ENCODE peak calls at places on chromosomes 16 and 17, in seven cellular contexts. One of them, this sample, is unnamed.
A peak's percentile ranks its signal among the peaks of the same experiment; 100 is the strongest.

GRCh38 chr17:42248351-42249179 is 27.6 kb downstream of the STAT5B start:
- DNase-seq in mesendoderm: peak; percentile 18
- DNase-seq in NCI-H1105: no peak
- DNase-seq in NCI-H226: peak; percentile 70
- DNase-seq in mucosa of descending colon: peak; percentile 62
- DNase-seq in adrenal gland: peak; percentile 82
- DNase-seq in stimulated activated CD4-positive, alpha-beta T cell treated with anti-CD3 and anti-CD28 coated beads, Interleukin-12 subunit alpha, Interleukin-12 subunit beta, amount 100 ng/mL, for 48 hours: peak; percentile 49
- DNase-seq in this sample: peak; percentile 82

GRCh38 chr17:40564883-40565744 is at the start of gene CCR7:
- DNase-seq in mesendoderm: peak; percentile 47
- DNase-seq in NCI-H1105: no peak
- DNase-seq in NCI-H226: no peak
- DNase-seq in mucosa of descending colon: peak; percentile 85
- DNase-seq in adrenal gland: no peak
- DNase-seq in stimulated activated CD4-positive, alpha-beta T cell treated with anti-CD3 and anti-CD28 coated beads, Interleukin-12 subunit alpha, Interleukin-12 subunit beta, amount 100 ng/mL, for 48 hours: peak; percentile 67
- DNase-seq in this sample: no peak

GRCh38 chr16:10039220-10040096 is 142.8 kb downstream of the GRIN2A start:
- DNase-seq in mesendoderm: peak; percentile 82
- DNase-seq in NCI-H1105: no peak
- DNase-seq in NCI-H226: no peak
- DNase-seq in mucosa of descending colon: no peak
- DNase-seq in adrenal gland: no peak
- DNase-seq in stimulated activated CD4-positive, alpha-beta T cell treated with anti-CD3 and anti-CD28 coated beads, Interleukin-12 subunit alpha, Interleukin-12 subunit beta, amount 100 ng/mL, for 48 hours: no peak
- DNase-seq in this sample: peak; percentile 72

GRCh38 chr16:3767333-3767977 is 50.1 kb upstream of the TRAP1 start:
- DNase-seq in mesendoderm: no peak
- DNase-seq in NCI-H1105: no peak
- DNase-seq in NCI-H226: no peak
- DNase-seq in mucosa of descending colon: no peak
- DNase-seq in adrenal gland: no peak
- DNase-seq in stimulated activated CD4-positive, alpha-beta T cell treated with anti-CD3 and anti-CD28 coated beads, Interleukin-12 subunit alpha, Interleukin-12 subunit beta, amount 100 ng/mL, for 48 hours: no peak
- DNase-seq in this sample: no peak

GRCh38 chr17:31595666-31596381 is 204.3 kb downstream of the RAB11FIP4 start:
- DNase-seq in mesendoderm: peak; percentile 66
- DNase-seq in NCI-H1105: no peak
- DNase-seq in NCI-H226: no peak
- DNase-seq in mucosa of descending colon: no peak
- DNase-seq in adrenal gland: no peak
- DNase-seq in stimulated activated CD4-positive, alpha-beta T cell treated with anti-CD3 and anti-CD28 coated beads, Interleukin-12 subunit alpha, Interleukin-12 subunit beta, amount 100 ng/mL, for 48 hours: no peak
- DNase-seq in this sample: no peak

GRCh38 chr16:67529639-67530012 is 997 bp downstream of the RIPOR1 start:
- DNase-seq in mesendoderm: no peak
- DNase-seq in NCI-H1105: no peak
- DNase-seq in NCI-H226: no peak
- DNase-seq in mucosa of descending colon: peak; percentile 68
- DNase-seq in adrenal gland: no peak
- DNase-seq in stimulated activated CD4-positive, alpha-beta T cell treated with anti-CD3 and anti-CD28 coated beads, Interleukin-12 subunit alpha, Interleukin-12 subunit beta, amount 100 ng/mL, for 48 hours: no peak
- DNase-seq in this sample: no peak

GRCh38 chr16:60686824-60687223 is 1349.4 kb downstream of the CDH8 start:
- DNase-seq in mesendoderm: peak; percentile 26
- DNase-seq in NCI-H1105: no peak
- DNase-seq in NCI-H226: no peak
- DNase-seq in mucosa of descending colon: no peak
- DNase-seq in adrenal gland: no peak
- DNase-seq in stimulated activated CD4-positive, alpha-beta T cell treated with anti-CD3 and anti-CD28 coated beads, Interleukin-12 subunit alpha, Interleukin-12 subunit beta, amount 100 ng/mL, for 48 hours: no peak
- DNase-seq in this sample: no peak

GRCh38 chr16:70156207-70156978 is 17.2 kb upstream of the CLEC18C start:
- DNase-seq in mesendoderm: no peak
- DNase-seq in NCI-H1105: no peak
- DNase-seq in NCI-H226: no peak
- DNase-seq in mucosa of descending colon: no peak
- DNase-seq in adrenal gland: no peak
- DNase-seq in stimulated activated CD4-positive, alpha-beta T cell treated with anti-CD3 and anti-CD28 coated beads, Interleukin-12 subunit alpha, Interleukin-12 subunit beta, amount 100 ng/mL, for 48 hours: no peak
- DNase-seq in this sample: no peak

GRCh38 chr17:78258323-78259229 is 27.1 kb downstream of the TMEM235 start:
- DNase-seq in mesendoderm: peak; percentile 69
- DNase-seq in NCI-H1105: no peak
- DNase-seq in NCI-H226: peak; percentile 34
- DNase-seq in mucosa of descending colon: peak; percentile 87
- DNase-seq in adrenal gland: no peak
- DNase-seq in stimulated activated CD4-positive, alpha-beta T cell treated with anti-CD3 and anti-CD28 coated beads, Interleukin-12 subunit alpha, Interleukin-12 subunit beta, amount 100 ng/mL, for 48 hours: peak; percentile 62
- DNase-seq in this sample: peak; percentile 91

GRCh38 chr16:50438041-50438437 is 69.3 kb upstream of the BRD7 start:
- DNase-seq in mesendoderm: no peak
- DNase-seq in NCI-H1105: no peak
- DNase-seq in NCI-H226: no peak
- DNase-seq in mucosa of descending colon: no peak
- DNase-seq in adrenal gland: no peak
- DNase-seq in stimulated activated CD4-positive, alpha-beta T cell treated with anti-CD3 and anti-CD28 coated beads, Interleukin-12 subunit alpha, Interleukin-12 subunit beta, amount 100 ng/mL, for 48 hours: no peak
- DNase-seq in this sample: no peak

GRCh38 chr16:70701998-70702397 is 16.1 kb upstream of the MTSS2 start:
- DNase-seq in mesendoderm: no peak
- DNase-seq in NCI-H1105: no peak
- DNase-seq in NCI-H226: no peak
- DNase-seq in mucosa of descending colon: no peak
- DNase-seq in adrenal gland: no peak
- DNase-seq in stimulated activated CD4-positive, alpha-beta T cell treated with anti-CD3 and anti-CD28 coated beads, Interleukin-12 subunit alpha, Interleukin-12 subunit beta, amount 100 ng/mL, for 48 hours: no peak
- DNase-seq in this sample: no peak

GRCh38 chr17:61420745-61421398 is 21.2 kb downstream of the TBX2 start:
- DNase-seq in mesendoderm: no peak
- DNase-seq in NCI-H1105: no peak
- DNase-seq in NCI-H226: no peak
- DNase-seq in mucosa of descending colon: no peak
- DNase-seq in adrenal gland: no peak
- DNase-seq in stimulated activated CD4-positive, alpha-beta T cell treated with anti-CD3 and anti-CD28 coated beads, Interleukin-12 subunit alpha, Interleukin-12 subunit beta, amount 100 ng/mL, for 48 hours: no peak
- DNase-seq in this sample: no peak

GRCh38 chr16:86708431-86708830 is 130.1 kb downstream of the FOXL1 start:
- DNase-seq in mesendoderm: no peak
- DNase-seq in NCI-H1105: no peak
- DNase-seq in NCI-H226: no peak
- DNase-seq in mucosa of descending colon: no peak
- DNase-seq in adrenal gland: no peak
- DNase-seq in stimulated activated CD4-positive, alpha-beta T cell treated with anti-CD3 and anti-CD28 coated beads, Interleukin-12 subunit alpha, Interleukin-12 subunit beta, amount 100 ng/mL, for 48 hours: no peak
- DNase-seq in this sample: no peak

GRCh38 chr17:72477529-72477928 is 356.7 kb downstream of the SOX9 start:
- DNase-seq in mesendoderm: no peak
- DNase-seq in NCI-H1105: peak; percentile 78
- DNase-seq in NCI-H226: no peak
- DNase-seq in mucosa of descending colon: no peak
- DNase-seq in adrenal gland: no peak
- DNase-seq in stimulated activated CD4-positive, alpha-beta T cell treated with anti-CD3 and anti-CD28 coated beads, Interleukin-12 subunit alpha, Interleukin-12 subunit beta, amount 100 ng/mL, for 48 hours: no peak
- DNase-seq in this sample: no peak

GRCh38 chr16:80620656-80621605 is 80.1 kb downstream of the DYNLRB2 start:
- DNase-seq in mesendoderm: no peak
- DNase-seq in NCI-H1105: no peak
- DNase-seq in NCI-H226: no peak
- DNase-seq in mucosa of descending colon: no peak
- DNase-seq in adrenal gland: no peak
- DNase-seq in stimulated activated CD4-positive, alpha-beta T cell treated with anti-CD3 and anti-CD28 coated beads, Interleukin-12 subunit alpha, Interleukin-12 subunit beta, amount 100 ng/mL, for 48 hours: no peak
- DNase-seq in this sample: no peak